ENCODE peak calls at places on chromosomes 4 and X, in four cellular contexts. W, T, X and D are unnamed samples.

GRCh38 chr4:159012381-159012780 is 90.5 kb upstream of the RAPGEF2 start:
- DNase-seq in W (no peak), T (no peak), X (no peak), D (no peak)

GRCh38 chr4:187608001-187608421 is 387.6 kb upstream of the ZFP42 start:
- DNase-seq in T (no peak), X (no peak), W (no peak), D (no peak)

GRCh38 chr4:187387709-187388108 is 607.9 kb upstream of the ZFP42 start:
- DNase-seq in W (no peak), X (no peak), T (no peak), D (no peak)

GRCh38 chr4:63921561-63921960 is 487.7 kb downstream of the TECRL start:
- DNase-seq in X (no peak), W (no peak), T (no peak), D (no peak)

GRCh38 chr4:42483426-42484379 is 86.4 kb downstream of the SHISA3 start:
- DNase-seq in T (no peak), X (no peak), W (no peak), D (no peak)

GRCh38 chrX:23811135-23811781 is 28.3 kb downstream of the SAT1 start:
- DNase-seq in T (no peak), X (no peak), W (no peak), D (no peak)

GRCh38 chr4:69754926-69755580 is 5.4 kb downstream of the SULT1B1 start:
- DNase-seq in X (peak), T (no peak), W (no peak), D (no peak)

GRCh38 chr4:85402371-85402770 is 72.6 kb upstream of the ARHGAP24 start:
- DNase-seq in W (no peak), X (no peak), T (no peak), D (no peak)

GRCh38 chr4:47531241-47531953 is 46.3 kb downstream of the ATP10D start:
- DNase-seq in X (peak), T (no peak), W (no peak), D (no peak)

GRCh38 chrX:12898073-12898472 is 8.3 kb upstream of the TLR8 start:
- DNase-seq in X (no peak), T (no peak), W (no peak), D (no peak)

GRCh38 chr4:6701371-6701770 is 7.7 kb downstream of the S100P start:
- DNase-seq in X (peak), T (peak), W (no peak), D (no peak)

GRCh38 chrX:53073115-53073581 is 9.0 kb upstream of the TSPYL2 start:
- DNase-seq in T (no peak), X (no peak), W (peak), D (no peak)

GRCh38 chr4:181650033-181650825 is 593.0 kb upstream of the TENM3 start:
- DNase-seq in W (no peak), X (no peak), T (no peak), D (no peak)

GRCh38 chr4:88971536-88971935 is 85.4 kb downstream of the FAM13A start:
- DNase-seq in X (no peak), W (no peak), T (no peak), D (no peak)

GRCh38 chrX:19624754-19625153 is 109.4 kb upstream of the MAP3K15 start:
- DNase-seq in T (no peak), X (no peak), W (no peak), D (no peak)

GRCh38 chr4:96164814-96165351 is 325.0 kb downstream of the PDHA2 start:
- DNase-seq in W (no peak), T (no peak), X (no peak), D (no peak)

GRCh38 chrX:133587818-133588217 is 172.5 kb upstream of the GPC4 start:
- DNase-seq in X (no peak), W (no peak), T (no peak), D (no peak)

GRCh38 chr4:141389649-141390048 is 169.0 kb downstream of the ZNF330 start:
- DNase-seq in X (no peak), W (no peak), T (no peak), D (no peak)

GRCh38 chrX:68146054-68146453 is 287.2 kb downstream of the OPHN1 start:
- DNase-seq in W (peak), T (peak), X (peak), D (no peak)

GRCh38 chr4:185127021-185127925 is 15.8 kb upstream of the SLC25A4 start:
- DNase-seq in T (no peak), W (no peak), X (no peak), D (no peak)

GRCh38 chr4:47510506-47511143 is 25.6 kb downstream of the ATP10D start:
- DNase-seq in X (no peak), T (no peak), W (no peak), D (no peak)

GRCh38 chr4:78551420-78552351 is at the start of gene ANXA3:
- DNase-seq in X (no peak), W (no peak), T (peak), D (no peak)

GRCh38 chr4:26400140-26400539 is 79.3 kb downstream of the RBPJ start:
- DNase-seq in X (no peak), W (no peak), T (no peak), D (no peak)

GRCh38 chr4:183355405-183355804 is 33.2 kb upstream of the CLDN24 start:
- DNase-seq in T (no peak), W (no peak), X (no peak), D (no peak)

GRCh38 chr4:86291180-86291579 is 68.7 kb downstream of the MAPK10 start:
- DNase-seq in W (no peak), X (no peak), T (no peak), D (no peak)

GRCh38 chr4:150358691-150359090 is 223.3 kb upstream of the MAB21L2 start:
- DNase-seq in W (no peak), T (no peak), X (no peak), D (no peak)

GRCh38 chrX:96480081-96480480 is 204.6 kb upstream of the DIAPH2 start:
- DNase-seq in X (no peak), W (no peak), T (no peak), D (no peak)
- TF ChIP-seq SIN3A in X (no peak), W (no peak), T (no peak), D (no peak)

DNA sequence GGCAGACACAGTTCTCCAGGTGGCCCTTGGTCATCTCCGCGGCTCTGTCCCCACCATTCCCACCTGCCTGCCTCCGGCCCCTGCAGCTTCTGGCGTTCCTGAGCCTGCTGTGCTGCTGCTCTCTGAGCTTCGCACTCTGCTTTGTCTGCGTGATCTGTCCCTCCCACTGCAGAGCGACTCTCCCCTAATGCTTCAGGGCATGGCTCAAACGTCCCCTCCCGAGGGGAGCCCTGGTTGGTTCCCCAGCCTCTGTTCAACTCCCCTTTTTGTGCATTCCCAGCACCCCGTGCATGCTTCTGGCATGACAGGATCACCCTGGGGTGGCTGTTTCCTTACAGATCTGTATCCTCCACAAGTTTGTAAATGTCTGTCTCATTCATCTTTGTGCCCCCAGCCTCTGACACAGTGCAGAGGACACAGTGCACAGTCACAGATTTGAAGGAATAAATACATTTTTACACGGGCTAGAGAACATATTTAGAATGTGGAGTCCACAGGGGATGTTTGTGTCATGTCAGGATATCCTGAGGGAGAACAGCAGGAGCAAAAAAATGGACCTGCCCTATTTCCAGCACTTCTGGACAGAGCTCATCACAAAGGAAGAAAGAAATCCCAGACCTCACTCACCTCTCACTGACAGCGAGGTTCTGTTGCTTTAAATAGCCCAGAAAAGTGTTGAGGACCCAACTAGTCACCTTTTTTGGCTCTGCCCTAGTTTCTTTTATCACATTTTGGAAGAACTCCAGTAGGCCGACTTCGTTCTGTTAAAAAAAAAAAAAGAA is 72.6 kb downstream of the GATB start:
- DNase-seq in W (no peak), X (no peak), T (no peak), D (no peak)
- H3K27ac ChIP-seq in W (no peak), X (no peak), T (no peak), D (no peak)

DNA sequence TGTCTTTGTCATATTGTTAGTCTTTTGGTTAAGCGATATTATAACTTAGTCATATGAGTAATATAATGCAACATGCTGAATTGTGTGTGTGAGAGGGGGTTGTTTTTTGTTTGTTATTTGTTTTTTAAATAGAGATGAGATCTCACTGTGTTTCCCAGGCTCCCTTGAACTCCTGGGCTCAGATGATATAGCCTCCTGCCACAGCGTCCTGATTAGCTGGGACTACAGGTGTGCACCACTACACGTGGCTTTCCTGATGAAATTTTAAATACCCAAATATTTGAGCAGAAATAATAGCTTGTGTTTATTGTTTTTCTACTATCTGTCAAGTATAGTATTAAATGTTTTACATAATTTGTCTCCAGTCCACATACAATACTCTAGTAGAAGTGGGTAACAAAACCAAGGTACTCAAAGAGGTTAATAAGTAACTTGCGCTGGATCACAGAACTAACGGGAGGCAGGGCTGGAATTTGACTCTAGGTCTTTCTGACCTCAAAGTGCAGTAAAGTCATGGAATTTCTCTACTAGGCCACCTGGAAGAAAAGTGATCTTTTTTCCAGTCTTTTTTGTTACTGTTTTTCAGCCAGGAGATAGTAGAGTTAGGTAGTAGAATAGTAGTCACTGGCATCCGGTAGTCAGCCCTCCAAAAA is 47.8 kb downstream of the CLCN3 start:
- DNase-seq in X (peak), W (no peak), T (no peak), D (no peak)
- TF ChIP-seq TCF7L2 in X (no peak), W (no peak), T (no peak), D (no peak)

GRCh38 chrX:4963432-4963831 is 1250.0 kb upstream of the PRKX start:
- DNase-seq in T (no peak), X (no peak), W (no peak), D (no peak)
- TF ChIP-seq SIN3A in T (no peak), X (no peak), W (no peak), D (no peak)

GRCh38 chr4:1336079-1336478 is 10.9 kb upstream of the UVSSA start:
- DNase-seq in W (no peak), X (peak), T (no peak), D (no peak)
- H3K27ac ChIP-seq in W (no peak), X (no peak), T (no peak), D (no peak)

DNA sequence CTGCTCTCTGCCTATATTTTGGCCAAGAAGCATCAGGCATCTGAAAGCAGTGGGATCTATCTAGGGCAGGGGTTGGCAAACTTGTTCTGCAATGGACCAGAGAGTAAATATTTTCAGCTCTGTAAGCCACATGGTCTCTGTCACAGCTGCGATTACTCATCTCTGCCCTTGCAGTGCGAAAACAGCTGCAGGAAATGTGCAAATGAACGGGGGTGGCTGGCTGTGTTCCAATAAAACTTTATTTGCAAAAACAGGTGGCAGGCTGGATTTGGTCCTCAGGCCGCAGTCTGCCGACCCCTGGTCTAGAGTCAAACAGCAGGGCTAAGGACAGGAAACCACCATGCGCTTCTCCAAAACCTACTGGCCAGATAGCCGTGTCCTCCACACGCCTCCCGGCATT is 48.6 kb downstream of the ACOX3 start:
- DNase-seq in X (no peak), T (no peak), W (no peak), D (no peak)
- TF ChIP-seq TCF7L2 in X (no peak), T (no peak), W (no peak), D (no peak)

DNA sequence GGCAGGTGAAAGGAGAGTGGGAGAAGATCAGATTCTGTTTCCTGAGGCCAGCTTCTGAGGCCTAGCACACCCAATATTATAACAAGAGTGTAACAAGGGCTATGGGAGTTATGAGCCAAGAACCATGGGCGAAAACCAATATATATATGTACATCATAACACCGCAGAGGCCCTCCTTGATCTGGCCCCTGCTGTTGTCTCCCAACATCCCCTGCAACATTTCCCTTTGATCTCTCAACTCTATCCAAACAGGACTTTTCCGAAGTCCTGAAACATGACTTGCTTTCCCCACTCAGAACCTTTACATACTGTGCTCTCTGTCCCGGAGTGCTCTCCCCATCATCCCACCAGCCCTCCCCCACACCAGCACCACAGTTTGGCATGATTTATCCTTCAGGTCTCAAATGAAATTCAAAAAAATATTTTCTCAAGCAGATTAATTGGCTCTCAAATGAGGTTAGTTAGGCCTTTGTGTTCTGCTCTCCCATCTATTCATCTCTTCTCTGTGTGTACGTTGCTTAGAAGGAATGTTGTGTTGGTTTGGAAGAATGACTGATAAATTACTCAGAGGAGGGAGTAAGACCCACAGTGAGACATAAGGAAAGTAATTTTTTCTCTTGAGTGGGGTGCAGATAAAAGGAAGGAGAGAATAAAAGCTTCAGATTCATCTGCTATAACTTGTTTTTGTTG is 58.1 kb upstream of the SMIM10 start:
- DNase-seq in X (peak), T (no peak), W (no peak), D (no peak)
- TF ChIP-seq SIN3A in X (no peak), T (no peak), W (no peak), D (no peak)